ENCODE peak calls at places on chromosome 10, in eight cellular contexts. One of them, this sample, is unnamed.

GRCh38 chr10:104433611-104434010 is 80.0 kb downstream of the CFAP58 start:
- DNase-seq in AG04450: no peak
- DNase-seq in brain microvascular endothelial cell: no peak
- DNase-seq in left ventricle myocardium inferior: no peak
- DNase-seq in AG09309: no peak
- DNase-seq in transverse colon: no peak
- DNase-seq in right cardiac atrium: no peak
- DNase-seq in tibial nerve: no peak
- DNase-seq in this sample: no peak

GRCh38 chr10:45439873-45440272 is 65.9 kb downstream of the ALOX5 start:
- DNase-seq in AG04450: no peak
- DNase-seq in transverse colon: no peak
- DNase-seq in right cardiac atrium: no peak
- DNase-seq in brain microvascular endothelial cell: no peak
- DNase-seq in left ventricle myocardium inferior: no peak
- DNase-seq in AG09309: no peak
- DNase-seq in tibial nerve: no peak
- DNase-seq in this sample: no peak

GRCh38 chr10:15865304-15865703 is 5.0 kb upstream of the MINDY3 start:
- DNase-seq in AG09309: no peak
- DNase-seq in brain microvascular endothelial cell: no peak
- DNase-seq in transverse colon: no peak
- DNase-seq in AG04450: no peak
- DNase-seq in right cardiac atrium: no peak
- DNase-seq in tibial nerve: no peak
- DNase-seq in left ventricle myocardium inferior: no peak
- DNase-seq in this sample: no peak

GRCh38 chr10:70998086-70998485 is 109.7 kb upstream of the PCBD1 start:
- DNase-seq in brain microvascular endothelial cell: no peak
- DNase-seq in transverse colon: no peak
- DNase-seq in left ventricle myocardium inferior: no peak
- DNase-seq in AG09309: no peak
- DNase-seq in AG04450: no peak
- DNase-seq in tibial nerve: no peak
- DNase-seq in right cardiac atrium: peak
- DNase-seq in this sample: no peak

GRCh38 chr10:43594944-43595589 is 11.2 kb upstream of the ZNF485 start:
- DNase-seq in AG04450: no peak
- DNase-seq in brain microvascular endothelial cell: peak
- DNase-seq in transverse colon: no peak
- DNase-seq in tibial nerve: no peak
- DNase-seq in left ventricle myocardium inferior: no peak
- DNase-seq in AG09309: no peak
- DNase-seq in right cardiac atrium: no peak
- DNase-seq in this sample: no peak

GRCh38 chr10:119090968-119091367 is 10.4 kb upstream of the EIF3A start:
- DNase-seq in brain microvascular endothelial cell: peak
- DNase-seq in left ventricle myocardium inferior: no peak
- DNase-seq in AG09309: peak
- DNase-seq in transverse colon: peak
- DNase-seq in AG04450: no peak
- DNase-seq in right cardiac atrium: no peak
- DNase-seq in tibial nerve: no peak
- DNase-seq in this sample: no peak

GRCh38 chr10:14609178-14609577 is 165.5 kb downstream of the FAM107B start:
- DNase-seq in AG04450: no peak
- DNase-seq in brain microvascular endothelial cell: no peak
- DNase-seq in transverse colon: no peak
- DNase-seq in left ventricle myocardium inferior: no peak
- DNase-seq in AG09309: no peak
- DNase-seq in right cardiac atrium: no peak
- DNase-seq in tibial nerve: no peak
- DNase-seq in this sample: no peak

GRCh38 chr10:74233281-74233680 is 82.3 kb downstream of the ADK start:
- DNase-seq in brain microvascular endothelial cell: no peak
- DNase-seq in right cardiac atrium: no peak
- DNase-seq in AG04450: no peak
- DNase-seq in transverse colon: no peak
- DNase-seq in tibial nerve: no peak
- DNase-seq in left ventricle myocardium inferior: no peak
- DNase-seq in AG09309: no peak
- DNase-seq in this sample: no peak

GRCh38 chr10:43649149-43649523 is 455 bp upstream of the ZNF32 start:
- DNase-seq in tibial nerve: no peak
- DNase-seq in brain microvascular endothelial cell: no peak
- DNase-seq in transverse colon: no peak
- DNase-seq in left ventricle myocardium inferior: no peak
- DNase-seq in AG04450: no peak
- DNase-seq in AG09309: no peak
- DNase-seq in right cardiac atrium: no peak
- DNase-seq in this sample: no peak

GRCh38 chr10:13139150-13139549 is 22.2 kb upstream of the MCM10 start:
- DNase-seq in transverse colon: no peak
- DNase-seq in tibial nerve: no peak
- DNase-seq in right cardiac atrium: no peak
- DNase-seq in left ventricle myocardium inferior: no peak
- DNase-seq in AG04450: no peak
- DNase-seq in brain microvascular endothelial cell: no peak
- DNase-seq in AG09309: no peak
- DNase-seq in this sample: no peak

GRCh38 chr10:128912568-128913311 is 554.3 kb upstream of the MGMT start:
- DNase-seq in right cardiac atrium: no peak
- DNase-seq in left ventricle myocardium inferior: no peak
- DNase-seq in AG09309: no peak
- DNase-seq in transverse colon: no peak
- DNase-seq in tibial nerve: no peak
- DNase-seq in AG04450: no peak
- DNase-seq in brain microvascular endothelial cell: no peak
- DNase-seq in this sample: no peak

GRCh38 chr10:15782851-15783250 is 63.1 kb upstream of the ITGA8 start:
- DNase-seq in AG04450: no peak
- DNase-seq in right cardiac atrium: no peak
- DNase-seq in transverse colon: no peak
- DNase-seq in AG09309: no peak
- DNase-seq in tibial nerve: no peak
- DNase-seq in left ventricle myocardium inferior: no peak
- DNase-seq in brain microvascular endothelial cell: no peak
- DNase-seq in this sample: no peak

GRCh38 chr10:97336446-97336845 is 1.9 kb upstream of the FRAT2 start:
- DNase-seq in AG04450: no peak
- DNase-seq in left ventricle myocardium inferior: no peak
- DNase-seq in brain microvascular endothelial cell: no peak
- DNase-seq in tibial nerve: no peak
- DNase-seq in AG09309: no peak
- DNase-seq in right cardiac atrium: no peak
- DNase-seq in transverse colon: no peak
- DNase-seq in this sample: no peak
- H3K4me3 ChIP-seq in AG04450: no peak
- H3K4me3 ChIP-seq in left ventricle myocardium inferior: no peak
- H3K4me3 ChIP-seq in brain microvascular endothelial cell: no peak
- H3K4me3 ChIP-seq in tibial nerve: no peak
- H3K4me3 ChIP-seq in AG09309: no peak
- H3K4me3 ChIP-seq in right cardiac atrium: no peak
- H3K4me3 ChIP-seq in transverse colon: no peak
- H3K4me3 ChIP-seq in this sample: no peak

DNA sequence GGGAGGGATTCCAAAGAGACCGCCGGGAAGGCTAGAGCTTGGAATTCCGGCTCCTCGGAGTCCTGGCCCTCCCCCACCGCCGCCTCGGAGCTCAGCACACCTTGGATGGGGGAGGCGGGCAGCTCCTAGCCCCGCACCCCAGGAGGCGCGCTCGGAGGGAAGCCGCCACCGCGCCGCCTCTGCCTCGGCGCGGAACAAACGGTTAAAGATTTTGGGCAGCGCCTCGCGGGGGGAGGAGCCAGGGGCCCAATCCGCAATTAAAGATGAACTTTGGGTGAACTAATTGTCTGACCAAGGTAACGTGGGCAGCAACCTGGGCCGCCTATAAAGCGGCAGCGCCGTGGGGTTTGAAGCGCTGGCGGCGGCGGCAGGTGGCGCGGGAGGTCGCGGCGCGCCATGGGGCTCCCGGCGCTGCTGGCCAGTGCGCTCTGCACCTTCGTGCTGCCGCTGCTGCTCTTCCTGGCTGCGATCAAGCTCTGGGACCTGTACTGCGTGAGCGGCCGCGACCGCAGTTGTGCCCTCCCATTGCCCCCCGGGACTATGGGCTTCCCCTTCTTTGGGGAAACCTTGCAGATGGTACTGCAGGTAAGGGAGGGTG is at the start of gene CYP26A1:
- DNase-seq in left ventricle myocardium inferior: no peak
- DNase-seq in AG04450: no peak
- DNase-seq in AG09309: no peak
- DNase-seq in tibial nerve: no peak
- DNase-seq in right cardiac atrium: no peak
- DNase-seq in transverse colon: no peak
- DNase-seq in brain microvascular endothelial cell: no peak
- DNase-seq in this sample: no peak
- H3K4me3 ChIP-seq in left ventricle myocardium inferior: peak
- H3K4me3 ChIP-seq in AG04450: peak
- H3K4me3 ChIP-seq in AG09309: peak
- H3K4me3 ChIP-seq in tibial nerve: peak
- H3K4me3 ChIP-seq in right cardiac atrium: peak
- H3K4me3 ChIP-seq in transverse colon: no peak
- H3K4me3 ChIP-seq in brain microvascular endothelial cell: no peak
- H3K4me3 ChIP-seq in this sample: peak

DNA sequence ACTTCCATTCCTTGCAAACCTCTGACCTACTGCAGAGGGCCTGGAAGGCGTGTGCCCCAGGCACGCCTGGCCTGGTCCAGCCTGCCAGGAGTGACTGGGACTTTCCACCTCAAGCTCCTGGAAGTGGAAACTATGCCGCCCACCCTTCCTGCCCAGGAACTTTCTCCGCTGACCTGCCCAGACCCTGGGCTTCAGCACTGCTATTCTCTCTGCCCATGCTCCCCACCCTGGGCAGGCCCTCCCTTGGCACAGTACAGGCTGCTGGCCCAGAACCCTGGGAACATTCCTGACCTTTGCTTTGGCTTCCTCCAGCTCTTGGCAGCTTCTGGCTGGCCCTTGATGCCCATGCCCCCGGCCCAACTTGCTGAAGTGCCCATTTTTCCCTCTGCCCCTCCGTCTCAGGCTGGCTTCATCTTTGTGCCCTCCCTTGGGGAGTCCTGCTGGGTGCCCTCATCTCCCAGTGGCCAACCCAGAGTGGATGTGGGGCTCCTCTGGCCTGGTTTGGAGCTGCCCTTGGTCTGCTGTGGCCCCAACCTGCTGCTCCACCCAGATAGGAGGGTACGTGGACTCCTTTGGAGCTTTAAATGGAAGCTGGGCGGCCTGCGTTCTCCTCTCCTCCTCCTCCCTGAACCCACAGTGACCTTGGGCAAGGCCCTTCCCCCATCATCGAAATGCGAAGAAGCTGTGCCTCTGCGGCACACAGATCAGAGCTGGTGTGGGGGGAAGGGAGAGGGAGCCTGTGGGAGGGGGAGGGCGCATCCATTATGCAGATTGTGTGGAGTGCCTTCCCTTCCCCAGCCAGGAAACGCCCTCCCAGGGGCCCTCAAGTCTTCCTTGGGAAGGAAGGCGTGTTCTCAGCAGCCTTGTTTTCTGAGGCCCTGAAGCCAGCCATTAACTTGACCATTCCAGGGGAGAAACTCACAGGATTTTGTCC is 3.4 kb downstream of the MMRN2 start:
- DNase-seq in tibial nerve: peak
- DNase-seq in left ventricle myocardium inferior: peak
- DNase-seq in AG09309: no peak
- DNase-seq in AG04450: no peak
- DNase-seq in right cardiac atrium: peak
- DNase-seq in transverse colon: no peak
- DNase-seq in brain microvascular endothelial cell: peak
- DNase-seq in this sample: no peak
- H3K4me3 ChIP-seq in tibial nerve: no peak
- H3K4me3 ChIP-seq in left ventricle myocardium inferior: peak
- H3K4me3 ChIP-seq in AG09309: no peak
- H3K4me3 ChIP-seq in AG04450: no peak
- H3K4me3 ChIP-seq in right cardiac atrium: peak
- H3K4me3 ChIP-seq in transverse colon: no peak
- H3K4me3 ChIP-seq in brain microvascular endothelial cell: no peak
- H3K4me3 ChIP-seq in this sample: no peak

GRCh38 chr10:108384378-108384777 is 1219.9 kb upstream of the SORCS1 start:
- DNase-seq in brain microvascular endothelial cell: no peak
- DNase-seq in left ventricle myocardium inferior: no peak
- DNase-seq in tibial nerve: no peak
- DNase-seq in transverse colon: no peak
- DNase-seq in AG04450: no peak
- DNase-seq in AG09309: no peak
- DNase-seq in right cardiac atrium: no peak
- DNase-seq in this sample: no peak
- H3K4me3 ChIP-seq in brain microvascular endothelial cell: no peak
- H3K4me3 ChIP-seq in left ventricle myocardium inferior: no peak
- H3K4me3 ChIP-seq in tibial nerve: no peak
- H3K4me3 ChIP-seq in transverse colon: no peak
- H3K4me3 ChIP-seq in AG04450: no peak
- H3K4me3 ChIP-seq in AG09309: no peak
- H3K4me3 ChIP-seq in right cardiac atrium: no peak
- H3K4me3 ChIP-seq in this sample: no peak

GRCh38 chr10:132551093-132551807 is 13.7 kb downstream of the INPP5A start:
- DNase-seq in right cardiac atrium: no peak
- DNase-seq in brain microvascular endothelial cell: no peak
- DNase-seq in left ventricle myocardium inferior: no peak
- DNase-seq in AG09309: no peak
- DNase-seq in tibial nerve: no peak
- DNase-seq in AG04450: no peak
- DNase-seq in transverse colon: no peak
- DNase-seq in this sample: no peak
- H3K4me3 ChIP-seq in right cardiac atrium: no peak
- H3K4me3 ChIP-seq in brain microvascular endothelial cell: no peak
- H3K4me3 ChIP-seq in left ventricle myocardium inferior: no peak
- H3K4me3 ChIP-seq in AG09309: no peak
- H3K4me3 ChIP-seq in tibial nerve: no peak
- H3K4me3 ChIP-seq in AG04450: no peak
- H3K4me3 ChIP-seq in transverse colon: no peak
- H3K4me3 ChIP-seq in this sample: no peak

DNA sequence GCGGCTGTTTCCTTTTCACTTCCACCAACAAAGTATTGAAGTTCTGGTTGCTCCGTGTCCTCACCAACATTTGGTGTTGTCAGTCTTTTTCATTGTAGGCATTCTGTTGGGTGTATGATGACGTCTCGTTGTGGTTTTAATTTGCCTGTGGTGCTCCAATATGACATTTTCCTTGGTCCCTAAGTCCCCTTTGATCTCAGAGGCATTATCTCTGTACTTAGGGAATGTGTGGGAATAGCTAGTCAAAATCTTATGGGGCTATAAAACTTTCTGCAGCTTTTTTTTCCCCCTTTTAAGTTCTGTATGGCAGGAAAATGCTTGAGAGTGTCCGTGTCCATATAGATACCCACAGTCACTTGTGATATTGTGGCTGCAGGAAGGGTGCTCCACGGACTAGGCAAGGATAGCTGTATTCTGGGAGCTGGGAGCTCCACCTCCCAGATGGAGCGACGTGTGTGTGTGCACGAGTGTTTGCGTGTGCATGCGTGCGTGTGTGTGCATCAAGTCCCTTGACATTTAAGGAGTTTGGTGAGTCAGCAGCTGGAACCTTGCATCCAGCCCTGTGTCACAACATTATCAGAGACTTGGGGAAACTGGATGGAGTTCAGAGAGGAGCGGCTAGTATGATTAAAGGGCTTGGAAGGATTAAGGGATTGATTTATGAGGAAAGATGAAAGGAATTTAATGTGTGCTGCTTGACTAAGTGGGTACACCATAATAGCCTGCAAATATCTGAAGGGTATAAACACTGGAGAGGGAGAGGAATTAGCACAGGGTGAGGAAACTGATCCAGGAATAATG is 66.8 kb downstream of the LRMDA start:
- DNase-seq in left ventricle myocardium inferior: no peak
- DNase-seq in AG04450: no peak
- DNase-seq in transverse colon: no peak
- DNase-seq in brain microvascular endothelial cell: no peak
- DNase-seq in tibial nerve: no peak
- DNase-seq in right cardiac atrium: no peak
- DNase-seq in AG09309: peak
- DNase-seq in this sample: peak
- H3K4me3 ChIP-seq in left ventricle myocardium inferior: no peak
- H3K4me3 ChIP-seq in AG04450: no peak
- H3K4me3 ChIP-seq in transverse colon: no peak
- H3K4me3 ChIP-seq in brain microvascular endothelial cell: no peak
- H3K4me3 ChIP-seq in tibial nerve: no peak
- H3K4me3 ChIP-seq in right cardiac atrium: no peak
- H3K4me3 ChIP-seq in AG09309: no peak
- H3K4me3 ChIP-seq in this sample: no peak